ENCODE peak calls at places on chromosomes 16 and 17, in eight cellular contexts. E is GM20000, G is mesendoderm, S is GM04504, M is upper lobe of right lung, I is frontal cortex, V is fibroblast of the aortic adventitia, F is activated B cell treated with CpG ODN at 0.5 μM for 24 hours. J is an unnamed sample.

GRCh38 chr16:83113317-83113716 is 486.5 kb downstream of the CDH13 start:
- DNase-seq in G (peak), M (no peak), I (peak), F (no peak), E (no peak), S (no peak), V (peak), J (peak)

GRCh38 chr16:24463196-24463945 is 76.0 kb upstream of the RBBP6 start:
- DNase-seq in S (no peak), V (no peak), M (no peak), F (no peak), G (peak), E (no peak), I (no peak), J (no peak)

GRCh38 chr17:65071861-65072260 is 15.3 kb upstream of the GNA13 start:
- DNase-seq in G (no peak), I (no peak), E (no peak), M (no peak), S (no peak), V (peak), F (no peak), J (no peak)

GRCh38 chr16:11632455-11632921 is 35.8 kb upstream of the SNN start:
- DNase-seq in V (peak), E (no peak), S (peak), G (peak), M (peak), F (no peak), I (no peak), J (no peak)

GRCh38 chr17:49456172-49456965 is 38.7 kb upstream of the NGFR start:
- DNase-seq in G (no peak), V (peak), E (no peak), F (no peak), I (no peak), M (no peak), S (peak), J (no peak)

GRCh38 chr16:8655184-8655717 is 19.2 kb upstream of the ABAT start:
- DNase-seq in F (no peak), M (no peak), V (peak), I (no peak), G (peak), E (peak), S (peak), J (peak)

GRCh38 chr16:85088570-85089214 is 23.6 kb downstream of the CIBAR2 start:
- DNase-seq in E (no peak), V (no peak), G (no peak), I (no peak), F (no peak), M (no peak), S (no peak), J (no peak)

GRCh38 chr17:42055496-42055895 is 5.1 kb upstream of the C17orf113 start:
- DNase-seq in V (no peak), S (no peak), M (no peak), G (no peak), I (no peak), E (no peak), F (no peak), J (no peak)

GRCh38 chr16:79943738-79944137 is 343.2 kb upstream of the MAF start:
- DNase-seq in F (no peak), S (no peak), E (no peak), V (no peak), I (no peak), M (no peak), G (no peak), J (no peak)

GRCh38 chr17:45735488-45735887 is 48.6 kb upstream of the CRHR1 start:
- DNase-seq in E (no peak), S (no peak), I (no peak), M (no peak), V (no peak), F (no peak), G (no peak), J (no peak)

GRCh38 chr16:1810106-1810505 is 16.5 kb downstream of the HAGH start:
- DNase-seq in G (no peak), V (no peak), E (no peak), S (no peak), M (no peak), F (no peak), I (no peak), J (no peak)